ENCODE peak calls at places on chromosomes 7 and 10, in nine cellular contexts. N, M, T, S, L, B, G, O and E are unnamed samples. For H3K4me1, the result is how much of the 10 kb centered on the place peaks cover.

GRCh38 chr7:117870405-117870905 is 2.8 kb downstream of the CTTNBP2 start:
- DNase-seq in N (no peak), T (no peak), L (no peak), B (no peak), O (no peak), S (no peak), M (no peak), G (no peak), E (no peak)

GRCh38 chr10:59340279-59340678 is 22.1 kb downstream of the FAM13C start:
- DNase-seq in L (no peak), N (no peak), S (no peak), M (no peak), B (no peak), G (no peak), T (no peak), O (no peak), E (no peak)

GRCh38 chr7:48158404-48158803 is 12.9 kb upstream of the ABCA13 start:
- DNase-seq in L (no peak), T (no peak), M (no peak), G (no peak), N (no peak), O (no peak), S (no peak), B (no peak), E (no peak)

GRCh38 chr7:151454306-151454705 is 14.4 kb upstream of the CRYGN start:
- DNase-seq in L (no peak), S (no peak), G (no peak), T (no peak), M (no peak), O (no peak), B (no peak), N (no peak), E (no peak)

GRCh38 chr10:119619215-119619614 is 22.5 kb upstream of the TIAL1 start:
- DNase-seq in S (no peak), B (no peak), N (no peak), L (no peak), T (no peak), G (no peak), O (no peak), M (no peak), E (no peak)

GRCh38 chr7:128112018-128112780 is 81.0 kb upstream of the LRRC4 start:
- DNase-seq in N (no peak), G (no peak), T (no peak), B (no peak), M (no peak), L (no peak), O (no peak), S (no peak), E (no peak)

GRCh38 chr7:36207451-36208291 is 54.6 kb downstream of the EEPD1 start:
- DNase-seq in S (peak), T (peak), B (no peak), G (peak), L (peak), M (peak), O (peak), N (peak), E (no peak)

GRCh38 chr10:47022311-47023131 is 111.3 kb downstream of the PTPN20 start:
- DNase-seq in O (peak), S (no peak), M (no peak), T (peak), B (peak), N (no peak), L (peak), G (peak), E (no peak)

GRCh38 chr7:42227523-42227922 is 9.5 kb downstream of the GLI3 start:
- DNase-seq in M (peak), O (no peak), G (no peak), B (no peak), T (no peak), L (no peak), S (no peak), N (no peak), E (no peak)

GRCh38 chr7:151282111-151282510 is 33.6 kb upstream of the SMARCD3 start:
- DNase-seq in B (no peak), M (no peak), T (no peak), O (no peak), S (no peak), G (no peak), N (no peak), L (no peak), E (no peak)

GRCh38 chr10:30434273-30435067 is 486 bp downstream of the MAP3K8 start:
- DNase-seq in T (peak), G (peak), B (peak), N (peak), O (peak), L (peak), M (peak), S (peak), E (peak)

GRCh38 chr10:17115683-17116082 is 13.9 kb downstream of the CUBN start:
- DNase-seq in G (no peak), T (peak), B (no peak), N (peak), S (no peak), M (no peak), O (no peak), L (no peak), E (no peak)

GRCh38 chr10:16440396-16441105 is 3.7 kb downstream of the PTER start:
- DNase-seq in G (peak), O (no peak), S (peak), L (no peak), B (no peak), N (no peak), T (no peak), M (no peak), E (no peak)

GRCh38 chr10:111648046-111648445 is 535.5 kb downstream of the GPAM start:
- DNase-seq in L (no peak), G (no peak), O (no peak), M (no peak), B (no peak), S (peak), N (no peak), T (no peak), E (no peak)

GRCh38 chr7:11155883-11156282 is 182.2 kb downstream of the PHF14 start:
- DNase-seq in G (no peak), S (no peak), B (no peak), N (no peak), T (no peak), M (no peak), L (no peak), O (no peak), E (no peak)

GRCh38 chr7:77887567-77887966 is 89.0 kb downstream of the PHTF2 start:
- DNase-seq in M (no peak), G (no peak), S (no peak), B (no peak), T (peak), O (no peak), L (no peak), N (no peak), E (no peak)

GRCh38 chr7:87003872-87004798 is 55.3 kb downstream of the ELAPOR2 start:
- DNase-seq in B (no peak), L (no peak), S (peak), N (no peak), O (no peak), G (no peak), T (no peak), M (peak), E (no peak)

GRCh38 chr10:8279598-8279997 is 225.1 kb downstream of the GATA3 start:
- DNase-seq in B (no peak), M (no peak), N (peak), T (no peak), O (no peak), L (no peak), G (no peak), S (peak), E (no peak)

GRCh38 chr7:90846171-90846570 is 250.1 kb downstream of the CDK14 start:
- DNase-seq in O (no peak), L (no peak), S (no peak), N (no peak), B (no peak), M (peak), T (no peak), G (no peak), E (no peak)

GRCh38 chr10:103851261-103851660 is 4.1 kb downstream of the SH3PXD2A start:
- DNase-seq in S (no peak), N (no peak), B (no peak), M (no peak), O (no peak), G (no peak), L (no peak), T (no peak), E (no peak)
- H3K27ac ChIP-seq in S (no peak), N (no peak), B (no peak), M (no peak), O (no peak), G (peak), L (no peak), T (peak), E (no peak)

GRCh38 chr10:14586901-14587300 is 187.8 kb downstream of the FAM107B start:
- DNase-seq in S (no peak), T (no peak), N (no peak), O (no peak), B (no peak), G (peak), L (no peak), M (no peak), E (peak)
- H3K4me1 ChIP-seq in S (under half), T (under half), N (half or more), O (under half), B (under half), G (half or more), L (under half), M (under half), E (half or more)

GRCh38 chr7:157020514-157021070 is 10.1 kb upstream of the MNX1 start:
- DNase-seq in S (peak), T (no peak), O (no peak), L (no peak), G (no peak), N (no peak), B (no peak), M (no peak), E (no peak)

GRCh38 chr7:157019718-157020451 is 9.4 kb upstream of the MNX1 start:
- DNase-seq in T (no peak), S (peak), O (no peak), M (no peak), N (no peak), G (no peak), L (no peak), B (no peak), E (no peak)

GRCh38 chr7:157018328-157018996 is 8.0 kb upstream of the MNX1 start:
- DNase-seq in G (no peak), O (no peak), S (peak), L (no peak), M (no peak), B (no peak), N (no peak), T (no peak), E (no peak)

GRCh38 chr7:157017639-157018327 is 7.3 kb upstream of the MNX1 start:
- DNase-seq in N (no peak), G (no peak), M (no peak), T (no peak), B (no peak), L (no peak), S (peak), O (no peak), E (no peak)

DNA sequence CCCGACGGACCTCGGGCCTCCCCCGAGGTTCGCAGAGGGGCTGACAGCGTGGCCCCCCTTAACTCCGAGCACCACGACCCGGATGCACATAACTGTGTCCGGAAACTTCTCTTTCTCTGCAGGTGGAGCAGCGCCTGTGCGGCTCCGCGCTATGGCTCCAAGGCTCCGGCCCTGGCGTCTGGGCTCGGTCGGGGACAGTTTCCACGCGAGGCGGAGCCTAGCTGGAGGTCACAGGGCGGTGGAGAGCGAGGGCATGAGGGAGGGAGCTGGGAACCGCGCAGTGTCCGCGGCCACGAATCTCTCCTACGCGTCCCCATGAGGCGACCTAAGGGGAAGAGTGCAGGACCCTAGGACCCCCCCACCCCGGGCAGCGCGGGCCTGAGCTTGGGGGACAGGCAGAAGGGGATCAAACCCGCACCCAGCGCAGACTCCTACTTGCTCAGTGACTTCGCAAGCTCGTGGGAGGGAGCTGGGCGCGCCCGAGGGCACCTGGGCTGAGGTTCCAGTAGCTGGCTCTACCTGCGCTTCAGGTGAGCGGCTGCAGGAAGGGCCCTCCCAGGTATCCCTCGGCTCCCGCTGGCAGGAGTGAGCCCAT is 8.6 kb upstream of the MNX1 start:
- DNase-seq in B (peak), M (no peak), O (no peak), N (no peak), G (no peak), L (no peak), T (no peak), S (peak), E (no peak)
- H3K27ac ChIP-seq in B (peak), M (no peak), O (no peak), N (no peak), G (no peak), L (no peak), T (no peak), S (no peak), E (no peak)

DNA sequence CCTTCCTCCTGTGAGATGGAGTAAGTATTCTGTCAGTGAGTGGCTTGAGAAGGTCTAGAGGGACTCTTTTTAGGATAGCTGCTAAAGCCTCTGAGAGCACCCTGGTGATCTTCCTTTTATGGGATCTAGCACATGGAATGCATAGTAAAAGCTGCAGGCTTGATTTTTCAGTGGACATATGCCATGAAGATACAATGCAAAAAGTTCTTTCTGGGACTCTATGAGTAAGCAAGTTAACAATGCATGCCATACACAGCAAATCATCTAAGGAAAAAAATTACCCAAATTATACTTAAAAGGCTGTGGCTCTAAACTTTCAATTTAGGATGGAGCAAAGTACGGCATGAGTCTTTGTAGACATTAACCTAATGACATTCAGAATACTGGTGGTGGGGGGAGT is 154.5 kb downstream of the SGMS1 start:
- DNase-seq in S (no peak), O (no peak), N (no peak), M (no peak), G (no peak), L (no peak), T (peak), B (no peak), E (no peak)
- H3K4me1 ChIP-seq in S (under half), O (under half), N (under half), M (under half), G (under half), L (under half), T (under half), B (under half), E (under half)

GRCh38 chr10:22628309-22628708 is 86.1 kb downstream of the PIP4K2A start:
- DNase-seq in N (no peak), T (no peak), G (no peak), S (no peak), B (no peak), M (no peak), O (no peak), L (no peak), E (no peak)

GRCh38 chr10:22629126-22629525 is 85.3 kb downstream of the PIP4K2A start:
- DNase-seq in L (no peak), M (no peak), O (no peak), S (no peak), T (no peak), N (no peak), G (no peak), B (no peak), E (no peak)

GRCh38 chr10:22631185-22631584 is 83.2 kb downstream of the PIP4K2A start:
- DNase-seq in S (no peak), M (no peak), N (no peak), L (no peak), O (no peak), B (no peak), T (no peak), G (no peak), E (no peak)

GRCh38 chr10:22630229-22631174 is 83.9 kb downstream of the PIP4K2A start:
- DNase-seq in T (peak), S (no peak), B (no peak), M (no peak), G (no peak), L (no peak), O (no peak), N (no peak), E (peak)

DNA sequence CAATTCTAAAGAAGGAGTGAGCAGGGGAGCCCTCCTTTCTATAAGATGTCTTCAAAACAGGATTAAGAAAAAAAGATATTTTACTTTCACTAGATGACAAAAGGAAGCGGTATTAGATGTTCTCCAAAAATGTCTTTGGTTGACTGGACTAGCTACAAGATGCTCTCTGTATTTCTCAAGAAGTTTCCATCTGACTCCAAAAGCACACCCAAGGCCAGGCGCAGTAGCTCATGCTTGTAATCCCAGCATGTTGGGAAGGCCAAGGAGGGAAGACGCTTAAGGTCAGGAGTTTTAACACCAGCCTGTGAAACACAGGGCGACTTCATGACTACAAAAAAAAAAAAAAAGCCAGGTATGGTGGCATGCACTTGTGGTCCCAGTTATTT is 84.5 kb downstream of the PIP4K2A start:
- DNase-seq in G (no peak), S (no peak), O (no peak), B (no peak), M (no peak), N (no peak), T (no peak), L (no peak), E (no peak)
- H3K27ac ChIP-seq in G (no peak), S (no peak), O (peak), B (peak), M (no peak), N (no peak), T (no peak), L (no peak), E (peak)

DNA sequence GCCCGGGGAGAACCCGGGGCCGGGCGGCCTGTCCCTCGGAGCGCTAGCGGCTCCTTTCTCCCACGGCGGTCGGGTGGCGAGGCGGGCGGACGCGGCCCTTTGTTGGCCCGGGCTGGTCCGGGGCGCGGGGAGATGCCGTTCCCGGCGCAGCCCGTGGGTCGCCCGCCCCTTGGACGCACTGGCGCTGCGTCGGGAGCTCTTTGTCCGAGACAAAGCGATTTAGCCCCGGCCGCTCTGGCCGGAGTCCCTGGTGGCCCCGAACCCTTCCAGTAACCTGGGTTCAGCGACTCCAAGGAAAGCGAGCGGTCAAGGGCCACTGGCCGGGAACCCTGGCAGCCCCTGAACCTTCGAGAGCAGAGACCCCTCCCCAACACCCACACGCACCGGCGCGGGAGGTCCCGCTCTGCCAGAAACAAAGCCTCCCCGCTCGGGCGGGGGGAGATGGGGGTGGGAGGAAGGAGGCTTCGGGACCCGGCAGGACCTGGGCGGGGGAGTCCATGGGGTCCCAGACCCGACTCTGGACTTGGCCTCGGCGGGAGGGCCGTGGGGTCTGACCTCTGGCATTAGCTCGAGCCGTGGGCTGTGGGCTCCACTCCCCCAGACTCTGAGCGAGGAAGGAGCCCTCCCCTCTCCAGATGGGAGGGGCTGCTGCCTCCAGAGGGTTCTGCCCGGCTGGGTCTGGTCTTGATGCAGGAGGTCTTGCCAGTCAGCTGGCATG is 832 bp downstream of the DPYSL4 start:
- DNase-seq in G (no peak), N (no peak), M (peak), L (no peak), T (no peak), O (no peak), S (peak), B (no peak), E (no peak)
- H3K4me1 ChIP-seq in G (under half), N (under half), M (under half), L (under half), T (under half), O (under half), S (under half), B (under half), E (under half)

DNA sequence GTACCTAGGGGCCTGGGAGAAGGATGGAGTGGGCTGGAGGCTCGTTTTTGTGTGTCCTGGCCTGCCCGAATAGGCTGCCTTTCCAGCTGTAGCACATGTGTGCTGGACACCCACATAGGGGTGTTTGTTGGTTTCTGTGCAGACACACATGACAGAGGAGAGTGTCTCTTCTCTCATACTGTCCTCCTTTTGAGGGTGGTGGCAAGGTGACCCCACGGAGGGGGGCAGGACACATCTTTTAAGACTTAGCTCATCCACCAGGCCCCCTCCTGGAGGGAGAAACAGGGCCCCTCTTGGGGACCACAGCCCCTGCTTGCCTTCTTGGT is 72.2 kb upstream of the PPIF start:
- DNase-seq in L (no peak), B (no peak), T (no peak), S (no peak), G (no peak), M (no peak), N (no peak), O (no peak), E (no peak)
- H3K27ac ChIP-seq in L (no peak), B (peak), T (peak), S (peak), G (peak), M (peak), N (no peak), O (peak), E (no peak)